ENCODE peak calls at places on chromosomes 11 and 22, in six cellular contexts. J is PC-3, Q is SK-N-SH, H is HCT116, T is GM23248, O is MM.1S. V is an unnamed sample.

GRCh38 chr11:31582697-31583096 is 73.1 kb downstream of the ELP4 start:
- DNase-seq in J (no peak), Q (no peak), H (no peak), T (no peak), O (no peak), V (peak; percentile 9)

GRCh38 chr11:42249956-42250355 is 790.5 kb upstream of the LRRC4C start:
- DNase-seq in J (no peak), Q (no peak), H (no peak), T (no peak), O (no peak), V (no peak)

GRCh38 chr11:645536-645935 is 8.5 kb downstream of the DRD4 start:
- DNase-seq in J (no peak), Q (no peak), H (no peak), T (no peak), O (peak; percentile 95), V (no peak)

GRCh38 chr11:7353100-7353499 is 101.4 kb downstream of the SYT9 start:
- DNase-seq in J (peak; percentile 55), Q (no peak), H (peak; percentile 22), T (peak; percentile 64), O (peak; percentile 48), V (peak; percentile 47)

GRCh38 chr11:3145206-3145520 is 19.9 kb downstream of the OSBPL5 start:
- DNase-seq in J (no peak), Q (no peak), H (no peak), T (no peak), O (no peak), V (no peak)

GRCh38 chr22:47006869-47007268 is 244.4 kb downstream of the TBC1D22A start:
- DNase-seq in J (no peak), Q (no peak), H (no peak), T (no peak), O (no peak), V (no peak)

GRCh38 chr22:43136255-43136654 is 6.9 kb downstream of the MCAT start:
- DNase-seq in J (peak; percentile 14), Q (peak; percentile 80), H (no peak), T (peak; percentile 47), O (no peak), V (peak; percentile 60)

GRCh38 chr22:37172266-37173245 is 15.5 kb downstream of the C1QTNF6 start:
- DNase-seq in J (no peak), Q (peak; percentile 6), H (no peak), T (no peak), O (no peak), V (no peak)

GRCh38 chr11:114340311-114341131 is 44.3 kb downstream of the NNMT start:
- DNase-seq in J (peak; percentile 85), Q (peak; percentile 39), H (peak; percentile 51), T (peak; percentile 92), O (peak; percentile 89), V (peak; percentile 83)

GRCh38 chr22:20530368-20531153 is 23.2 kb downstream of the MED15 start:
- DNase-seq in J (peak; percentile 85), Q (no peak), H (peak; percentile 56), T (peak; percentile 96), O (no peak), V (no peak)

GRCh38 chr22:36213596-36213995 is 12.0 kb upstream of the APOL4 start:
- DNase-seq in J (no peak), Q (no peak), H (no peak), T (no peak), O (no peak), V (no peak)

GRCh38 chr11:64206457-64207246 is at the start of gene FERMT3:
- DNase-seq in J (no peak), Q (peak; percentile 27), H (no peak), T (no peak), O (peak; percentile 46), V (no peak)

GRCh38 chr22:32897400-32897799 is 95.9 kb downstream of the TIMP3 start:
- DNase-seq in J (no peak), Q (no peak), H (no peak), T (peak; percentile 84), O (no peak), V (no peak)

GRCh38 chr11:73746701-73747100 is 14.2 kb downstream of the RAB6A start:
- DNase-seq in J (no peak), Q (no peak), H (no peak), T (no peak), O (no peak), V (no peak)

GRCh38 chr22:28239941-28240340 is 320.9 kb upstream of the PITPNB start:
- DNase-seq in J (no peak), Q (no peak), H (no peak), T (peak; percentile 26), O (no peak), V (no peak)

GRCh38 chr11:16874275-16874975 is 136.0 kb downstream of the C11orf58 start:
- DNase-seq in J (no peak), Q (no peak), H (no peak), T (no peak), O (no peak), V (peak; percentile 19)

GRCh38 chr11:112485280-112485679 is 224.6 kb upstream of the PLET1 start:
- DNase-seq in J (no peak), Q (no peak), H (no peak), T (no peak), O (no peak), V (peak; percentile 44)

GRCh38 chr11:13094930-13095687 is 86.0 kb downstream of the RASSF10 start:
- DNase-seq in J (peak; percentile 48), Q (no peak), H (no peak), T (no peak), O (no peak), V (no peak)

GRCh38 chr11:116255234-116255953 is 517.4 kb downstream of the BUD13 start:
- DNase-seq in J (no peak), Q (peak; percentile 41), H (no peak), T (no peak), O (no peak), V (no peak)

GRCh38 chr11:19183641-19184040 is 18.1 kb downstream of the CSRP3 start:
- DNase-seq in J (no peak), Q (no peak), H (no peak), T (no peak), O (no peak), V (no peak)

GRCh38 chr11:107716884-107717532 is 5.2 kb upstream of the SLN start:
- DNase-seq in J (peak; percentile 40), Q (no peak), H (no peak), T (peak; percentile 60), O (no peak), V (no peak)

GRCh38 chr11:73480677-73481076 is 104.5 kb downstream of the RELT start:
- DNase-seq in J (no peak), Q (no peak), H (no peak), T (peak; percentile 63), O (no peak), V (no peak)

GRCh38 chr11:131737357-131737756 is 366.9 kb downstream of the NTM start:
- DNase-seq in J (no peak), Q (no peak), H (no peak), T (peak; percentile 70), O (no peak), V (no peak)

GRCh38 chr22:37454857-37455686 is 27.8 kb upstream of the ELFN2 start:
- DNase-seq in J (peak; percentile 84), Q (no peak), H (peak; percentile 85), T (peak; percentile 89), O (no peak), V (no peak)

GRCh38 chr11:58963551-58964075 is 24.3 kb downstream of the GLYATL1 start:
- DNase-seq in J (no peak), Q (peak; percentile 15), H (no peak), T (peak; percentile 40), O (no peak), V (peak; percentile 81)

GRCh38 chr11:85685820-85686459 is at the start of gene CCDC89:
- DNase-seq in J (peak; percentile 15), Q (peak; percentile 79), H (no peak), T (peak; percentile 98), O (no peak), V (peak; percentile 18)

GRCh38 chr11:64090811-64091516 is 55.2 kb downstream of the FLRT1 start:
- DNase-seq in J (no peak), Q (no peak), H (no peak), T (peak; percentile 62), O (no peak), V (peak; percentile 64)

GRCh38 chr11:69018924-69019323 is 5.9 kb upstream of the MRGPRF start:
- DNase-seq in J (no peak), Q (no peak), H (no peak), T (peak; percentile 91), O (no peak), V (no peak)

GRCh38 chr11:113593698-113594308 is 112.3 kb downstream of the TMPRSS5 start:
- DNase-seq in J (no peak), Q (no peak), H (no peak), T (peak; percentile 37), O (no peak), V (no peak)

GRCh38 chr11:66003291-66003690 is 988 bp downstream of the BANF1 start:
- DNase-seq in J (no peak), Q (no peak), H (no peak), T (no peak), O (no peak), V (no peak)
- TF ChIP-seq EZH2phosphoT487 in J (no peak), Q (no peak), H (no peak), T (no peak), O (no peak), V (no peak)

GRCh38 chr11:46362146-46363030 is 15.1 kb downstream of the DGKZ start:
- DNase-seq in J (no peak), Q (no peak), H (no peak), T (no peak), O (no peak), V (no peak)
- H3K9ac ChIP-seq in J (peak overlapping the region; percentile 85), Q (peak overlapping the region; percentile 67), H (peak overlapping the region; percentile 52), T (peak overlapping the region; percentile 74), O (no peak overlapping the region), V (no peak overlapping the region)

DNA sequence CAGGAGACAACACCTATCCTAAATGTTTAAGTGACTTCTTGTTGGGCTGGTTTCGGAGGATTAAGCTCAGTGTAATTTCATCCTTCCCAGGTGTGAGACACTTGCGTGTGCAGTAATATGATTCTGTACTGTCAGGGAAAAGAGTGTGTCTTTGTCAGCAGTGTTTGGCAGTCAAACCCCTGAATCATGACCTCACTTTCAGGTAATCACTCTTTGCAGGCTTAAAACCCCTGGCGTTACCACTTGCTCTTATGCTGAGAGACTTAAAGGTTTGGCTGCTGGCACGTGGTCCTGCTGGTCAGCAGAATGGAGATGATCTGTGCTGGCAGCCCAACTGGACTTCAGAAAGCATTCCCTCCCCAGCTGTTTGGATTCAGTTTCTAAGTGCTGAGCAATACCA is 56.1 kb downstream of the APIP start:
- DNase-seq in J (peak; percentile 54), Q (no peak), H (no peak), T (peak; percentile 18), O (peak; percentile 92), V (no peak)
- TF ChIP-seq EZH2phosphoT487 in J (no peak), Q (no peak), H (no peak), T (no peak), O (no peak), V (no peak)

DNA sequence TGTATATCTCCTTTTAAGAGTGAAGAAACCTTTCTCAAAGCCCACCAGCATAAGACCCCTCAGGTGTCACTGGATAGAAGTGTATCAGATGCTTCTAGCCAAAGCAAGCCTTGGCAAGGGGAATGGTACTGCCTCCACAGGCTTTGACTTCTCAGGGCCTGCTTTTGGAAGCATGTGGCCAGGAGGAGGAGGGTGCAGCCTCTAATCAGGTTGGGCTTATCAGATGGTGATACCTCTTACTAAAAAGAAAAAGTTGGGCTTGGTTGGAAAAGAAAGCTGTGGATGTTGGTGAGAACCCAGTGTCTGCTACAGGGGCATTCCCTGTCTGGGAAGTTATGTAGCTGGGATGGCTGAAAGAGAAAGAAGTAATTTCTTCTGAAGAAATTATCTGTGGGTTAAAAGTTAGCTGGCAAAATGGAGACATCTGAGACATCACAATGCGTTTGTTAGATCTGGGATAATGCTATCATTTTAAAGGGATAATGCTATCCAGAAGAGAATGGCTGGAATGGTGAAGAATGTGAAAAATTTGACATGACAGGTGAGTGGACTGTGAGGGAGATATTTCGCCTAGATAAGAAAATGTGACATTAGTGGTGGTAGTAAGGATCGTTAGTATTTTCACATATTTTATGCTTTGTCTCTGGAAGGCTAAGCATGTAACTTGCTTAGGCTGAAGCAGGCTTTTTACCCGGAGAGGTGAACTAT is 7.2 kb downstream of the APLP2 start:
- DNase-seq in J (no peak), Q (peak; percentile 39), H (no peak), T (no peak), O (no peak), V (peak; percentile 24)
- H3K9ac ChIP-seq in J (no peak overlapping the region), Q (no peak overlapping the region), H (no peak overlapping the region), T (no peak overlapping the region), O (no peak overlapping the region), V (no peak overlapping the region)

V was measured in neural progenitor cell.